ENCODE peak calls at places on chromosomes 16 and 17, in eight cellular contexts. One of them, this sample, is unnamed.

GRCh38 chr17:77422104-77422782 is 281.5 kb downstream of the SEC14L1 start:
- DNase-seq in ELR: peak; percentile 51
- DNase-seq in MV-4-11: no peak
- DNase-seq in fibroblast of lung: no peak
- DNase-seq in activated CD4-positive, alpha-beta T cell treated with anti-CD3 and anti-CD28 coated beads for 4 hours: no peak
- DNase-seq in activated CD8-positive, alpha-beta memory T cell treated with anti-CD3 and anti-CD28 coated beads for 1 hour: no peak
- DNase-seq in posterior cingulate gyrus: no peak
- DNase-seq in mucosa of gallbladder: no peak
- DNase-seq in this sample: no peak

GRCh38 chr17:57004944-57005579 is 27.1 kb downstream of the SCPEP1 start:
- DNase-seq in ELR: no peak
- DNase-seq in MV-4-11: peak; percentile 98
- DNase-seq in fibroblast of lung: no peak
- DNase-seq in activated CD4-positive, alpha-beta T cell treated with anti-CD3 and anti-CD28 coated beads for 4 hours: no peak
- DNase-seq in activated CD8-positive, alpha-beta memory T cell treated with anti-CD3 and anti-CD28 coated beads for 1 hour: no peak
- DNase-seq in posterior cingulate gyrus: no peak
- DNase-seq in mucosa of gallbladder: no peak
- DNase-seq in this sample: no peak

GRCh38 chr17:36825113-36825955 is 111.9 kb upstream of the LHX1 start:
- DNase-seq in ELR: no peak
- DNase-seq in MV-4-11: no peak
- DNase-seq in fibroblast of lung: no peak
- DNase-seq in activated CD4-positive, alpha-beta T cell treated with anti-CD3 and anti-CD28 coated beads for 4 hours: no peak
- DNase-seq in activated CD8-positive, alpha-beta memory T cell treated with anti-CD3 and anti-CD28 coated beads for 1 hour: no peak
- DNase-seq in posterior cingulate gyrus: no peak
- DNase-seq in mucosa of gallbladder: no peak
- DNase-seq in this sample: no peak

GRCh38 chr17:49922095-49922494 is 46.9 kb upstream of the DLX4 start:
- DNase-seq in ELR: peak; percentile 22
- DNase-seq in MV-4-11: no peak
- DNase-seq in fibroblast of lung: no peak
- DNase-seq in activated CD4-positive, alpha-beta T cell treated with anti-CD3 and anti-CD28 coated beads for 4 hours: no peak
- DNase-seq in activated CD8-positive, alpha-beta memory T cell treated with anti-CD3 and anti-CD28 coated beads for 1 hour: no peak
- DNase-seq in posterior cingulate gyrus: no peak
- DNase-seq in mucosa of gallbladder: no peak
- DNase-seq in this sample: no peak

GRCh38 chr17:49235896-49236295 is 5.3 kb upstream of the PHOSPHO1 start:
- DNase-seq in ELR: no peak
- DNase-seq in MV-4-11: no peak
- DNase-seq in fibroblast of lung: no peak
- DNase-seq in activated CD4-positive, alpha-beta T cell treated with anti-CD3 and anti-CD28 coated beads for 4 hours: no peak
- DNase-seq in activated CD8-positive, alpha-beta memory T cell treated with anti-CD3 and anti-CD28 coated beads for 1 hour: no peak
- DNase-seq in posterior cingulate gyrus: no peak
- DNase-seq in mucosa of gallbladder: no peak
- DNase-seq in this sample: no peak

GRCh38 chr17:16352838-16353701 is at the start of gene CENPV:
- DNase-seq in ELR: peak; percentile 68
- DNase-seq in MV-4-11: peak; percentile 37
- DNase-seq in fibroblast of lung: peak; percentile 32
- DNase-seq in activated CD4-positive, alpha-beta T cell treated with anti-CD3 and anti-CD28 coated beads for 4 hours: peak; percentile 69
- DNase-seq in activated CD8-positive, alpha-beta memory T cell treated with anti-CD3 and anti-CD28 coated beads for 1 hour: peak; percentile 53
- DNase-seq in posterior cingulate gyrus: peak; percentile 11
- DNase-seq in mucosa of gallbladder: peak; percentile 16
- DNase-seq in this sample: peak; percentile 22

GRCh38 chr17:1137465-1137894 is 42.3 kb downstream of the ABR start:
- DNase-seq in ELR: no peak
- DNase-seq in MV-4-11: no peak
- DNase-seq in fibroblast of lung: peak; percentile 31
- DNase-seq in activated CD4-positive, alpha-beta T cell treated with anti-CD3 and anti-CD28 coated beads for 4 hours: no peak
- DNase-seq in activated CD8-positive, alpha-beta memory T cell treated with anti-CD3 and anti-CD28 coated beads for 1 hour: no peak
- DNase-seq in posterior cingulate gyrus: peak; percentile 36
- DNase-seq in mucosa of gallbladder: no peak
- DNase-seq in this sample: no peak

GRCh38 chr17:28532063-28532960 is 20.1 kb downstream of the UNC119 start:
- DNase-seq in ELR: no peak
- DNase-seq in MV-4-11: no peak
- DNase-seq in fibroblast of lung: no peak
- DNase-seq in activated CD4-positive, alpha-beta T cell treated with anti-CD3 and anti-CD28 coated beads for 4 hours: no peak
- DNase-seq in activated CD8-positive, alpha-beta memory T cell treated with anti-CD3 and anti-CD28 coated beads for 1 hour: no peak
- DNase-seq in posterior cingulate gyrus: no peak
- DNase-seq in mucosa of gallbladder: no peak
- DNase-seq in this sample: no peak

GRCh38 chr16:35239561-35239960 is 1780.1 kb downstream of the TP53TG3F start:
- DNase-seq in ELR: no peak
- DNase-seq in MV-4-11: no peak
- DNase-seq in fibroblast of lung: no peak
- DNase-seq in activated CD4-positive, alpha-beta T cell treated with anti-CD3 and anti-CD28 coated beads for 4 hours: no peak
- DNase-seq in activated CD8-positive, alpha-beta memory T cell treated with anti-CD3 and anti-CD28 coated beads for 1 hour: no peak
- DNase-seq in posterior cingulate gyrus: no peak
- DNase-seq in mucosa of gallbladder: no peak
- DNase-seq in this sample: no peak

GRCh38 chr17:58786586-58787295 is 31.1 kb downstream of the PPM1E start:
- DNase-seq in ELR: peak; percentile 86
- DNase-seq in MV-4-11: no peak
- DNase-seq in fibroblast of lung: peak; percentile 89
- DNase-seq in activated CD4-positive, alpha-beta T cell treated with anti-CD3 and anti-CD28 coated beads for 4 hours: no peak
- DNase-seq in activated CD8-positive, alpha-beta memory T cell treated with anti-CD3 and anti-CD28 coated beads for 1 hour: no peak
- DNase-seq in posterior cingulate gyrus: no peak
- DNase-seq in mucosa of gallbladder: no peak
- DNase-seq in this sample: no peak

GRCh38 chr16:56931769-56932587 is at the start of gene HERPUD1:
- DNase-seq in ELR: peak; percentile 99
- DNase-seq in MV-4-11: peak; percentile 97
- DNase-seq in fibroblast of lung: peak; percentile 98
- DNase-seq in activated CD4-positive, alpha-beta T cell treated with anti-CD3 and anti-CD28 coated beads for 4 hours: peak; percentile 99
- DNase-seq in activated CD8-positive, alpha-beta memory T cell treated with anti-CD3 and anti-CD28 coated beads for 1 hour: peak; percentile 98
- DNase-seq in posterior cingulate gyrus: peak; percentile 100
- DNase-seq in mucosa of gallbladder: peak; percentile 99
- DNase-seq in this sample: peak; percentile 99

GRCh38 chr16:50636865-50637374 is 44.2 kb downstream of the SNX20 start:
- DNase-seq in ELR: no peak
- DNase-seq in MV-4-11: no peak
- DNase-seq in fibroblast of lung: no peak
- DNase-seq in activated CD4-positive, alpha-beta T cell treated with anti-CD3 and anti-CD28 coated beads for 4 hours: no peak
- DNase-seq in activated CD8-positive, alpha-beta memory T cell treated with anti-CD3 and anti-CD28 coated beads for 1 hour: no peak
- DNase-seq in posterior cingulate gyrus: no peak
- DNase-seq in mucosa of gallbladder: no peak
- DNase-seq in this sample: no peak

GRCh38 chr16:72195609-72196008 is 23.7 kb upstream of the PMFBP1 start:
- DNase-seq in ELR: no peak
- DNase-seq in MV-4-11: no peak
- DNase-seq in fibroblast of lung: no peak
- DNase-seq in activated CD4-positive, alpha-beta T cell treated with anti-CD3 and anti-CD28 coated beads for 4 hours: no peak
- DNase-seq in activated CD8-positive, alpha-beta memory T cell treated with anti-CD3 and anti-CD28 coated beads for 1 hour: no peak
- DNase-seq in posterior cingulate gyrus: no peak
- DNase-seq in mucosa of gallbladder: no peak
- DNase-seq in this sample: no peak